ENCODE peak calls at places on chromosomes 1 and 21, in seven cellular contexts. J is left ventricle myocardium inferior; B is NCI-H774; X is OCI-LY7; R is GM19239; Z is stimulated activated CD4-positive, alpha-beta T cell treated with anti-CD3 and anti-CD28 coated beads, Interleukin-12 subunit alpha, Interleukin-12 subunit beta, amount 100 ng/mL, for 4 hours; F is T-helper 9 cell. M is an unnamed sample.

GRCh38 chr1:202959276-202959620 is 1.1 kb upstream of the ADIPOR1 start:
- DNase-seq in J (no peak), B (no peak), X (no peak), R (no peak), Z (no peak), F (no peak), M (no peak)

GRCh38 chr1:62050165-62050564 is 144.5 kb upstream of the L1TD1 start:
- DNase-seq in J (no peak), B (no peak), X (no peak), R (no peak), Z (no peak), F (no peak), M (no peak)

GRCh38 chr1:197915797-197916686 is 1.1 kb upstream of the LHX9 start:
- DNase-seq in J (peak; percentile 45), B (peak; percentile 56), X (no peak), R (no peak), Z (no peak), F (no peak), M (no peak)

GRCh38 chr1:89610457-89610991 is 22.4 kb upstream of the LRRC8C start:
- DNase-seq in J (no peak), B (no peak), X (no peak), R (no peak), Z (no peak), F (peak; percentile 42), M (no peak)

GRCh38 chr1:104488296-104489015 is 738.8 kb downstream of the AMY1C start:
- DNase-seq in J (no peak), B (no peak), X (no peak), R (no peak), Z (no peak), F (no peak), M (no peak)

GRCh38 chr1:51661081-51661518 is 44.2 kb downstream of the OSBPL9 start:
- DNase-seq in J (no peak), B (no peak), X (no peak), R (no peak), Z (no peak), F (no peak), M (no peak)

GRCh38 chr1:154837034-154837678 is 32.9 kb downstream of the KCNN3 start:
- DNase-seq in J (peak; percentile 62), B (no peak), X (no peak), R (no peak), Z (no peak), F (no peak), M (no peak)

GRCh38 chr1:94310570-94311270 is 73.3 kb upstream of the ARHGAP29 start:
- DNase-seq in J (no peak), B (no peak), X (no peak), R (no peak), Z (no peak), F (no peak), M (no peak)

GRCh38 chr1:181318022-181318857 is 165.1 kb upstream of the CACNA1E start:
- DNase-seq in J (no peak), B (no peak), X (no peak), R (no peak), Z (no peak), F (no peak), M (no peak)

GRCh38 chr1:14571810-14572767 is 26.4 kb upstream of the KAZN start:
- DNase-seq in J (no peak), B (no peak), X (peak; percentile 69), R (peak; percentile 14), Z (no peak), F (no peak), M (no peak)

GRCh38 chr1:3450983-3451382 is 3.5 kb upstream of the ARHGEF16 start:
- DNase-seq in J (no peak), B (no peak), X (no peak), R (no peak), Z (no peak), F (no peak), M (no peak)

GRCh38 chr1:108767115-108767514 is 20.6 kb downstream of the STXBP3 start:
- DNase-seq in J (no peak), B (no peak), X (no peak), R (no peak), Z (no peak), F (no peak), M (no peak)

GRCh38 chr1:71276466-71276865 is 195.6 kb upstream of the ZRANB2 start:
- DNase-seq in J (no peak), B (no peak), X (no peak), R (no peak), Z (no peak), F (no peak), M (no peak)

GRCh38 chr1:228830954-228831481 is 95.7 kb downstream of the RHOU start:
- DNase-seq in J (no peak), B (no peak), X (no peak), R (peak; percentile 52), Z (no peak), F (no peak), M (no peak)

GRCh38 chr1:12232221-12232620 is 2.4 kb downstream of the VPS13D start:
- DNase-seq in J (peak; percentile 34), B (no peak), X (no peak), R (no peak), Z (no peak), F (no peak), M (no peak)

GRCh38 chr21:42135386-42136040 is 64.4 kb downstream of the UMODL1 start:
- DNase-seq in J (no peak), B (no peak), X (no peak), R (no peak), Z (no peak), F (no peak), M (no peak)

GRCh38 chr1:14181191-14181793 is 417.2 kb upstream of the KAZN start:
- DNase-seq in J (no peak), B (no peak), X (no peak), R (no peak), Z (no peak), F (no peak), M (no peak)

GRCh38 chr1:110616587-110616986 is 10.4 kb upstream of the KCNA2 start:
- DNase-seq in J (no peak), B (peak; percentile 57), X (no peak), R (no peak), Z (no peak), F (no peak), M (no peak)

GRCh38 chr1:234958066-234958701 is 170.5 kb downstream of the TOMM20 start:
- DNase-seq in J (no peak), B (no peak), X (no peak), R (no peak), Z (no peak), F (no peak), M (no peak)

GRCh38 chr1:208042868-208043267 is 131.9 kb upstream of the CD34 start:
- DNase-seq in J (no peak), B (no peak), X (no peak), R (no peak), Z (no peak), F (no peak), M (no peak)

M was measured in CD14-positive monocyte.